ENCODE peak calls at places on chromosomes 13 and 19, in nine cellular contexts. K is stimulated activated CD4-positive, alpha-beta T cell treated with anti-CD3 and anti-CD28 coated beads, Interleukin-2, amount 100 ng/mL, for 24 hours; P is naive B cell; W is body of pancreas; T is NCI-H510A treated with DMSO at 0.1 percent for 48 hours; X is germinal center; U is nephron progenitor cell; S is RWPE1; L is hepatic stellate cell. Y is an unnamed sample.

GRCh38 chr19:13984186-13984585 is 21.9 kb downstream of the RFX1 start:
- DNase-seq in K (no peak), P (no peak), W (no peak), T (no peak), X (no peak), U (no peak), S (no peak), L (no peak), Y (no peak)

GRCh38 chr13:44271031-44271433 is 102.6 kb upstream of the SERP2 start:
- DNase-seq in K (no peak), P (no peak), W (no peak), T (no peak), X (no peak), U (no peak), S (peak; percentile 25), L (no peak), Y (no peak)

GRCh38 chr13:37706041-37706440 is 107.5 kb upstream of the POSTN start:
- DNase-seq in K (no peak), P (no peak), W (no peak), T (no peak), X (no peak), U (no peak), S (no peak), L (no peak), Y (no peak)

GRCh38 chr13:104057851-104058250 is 991.6 kb upstream of the SLC10A2 start:
- DNase-seq in K (no peak), P (no peak), W (no peak), T (no peak), X (no peak), U (no peak), S (no peak), L (no peak), Y (no peak)

GRCh38 chr13:62643799-62644484 is 1228.3 kb upstream of the PCDH20 start:
- DNase-seq in K (no peak), P (no peak), W (no peak), T (no peak), X (no peak), U (no peak), S (no peak), L (no peak), Y (no peak)

GRCh38 chr19:2488942-2489731 is 13.2 kb downstream of the GADD45B start:
- DNase-seq in K (no peak), P (peak; percentile 22), W (peak; percentile 72), T (no peak), X (peak; percentile 34), U (peak; percentile 70), S (no peak), L (peak; percentile 74), Y (peak; percentile 55)

GRCh38 chr19:55461974-55462628 is 659 bp upstream of the ISOC2 start:
- DNase-seq in K (no peak), P (no peak), W (peak; percentile 39), T (peak; percentile 22), X (no peak), U (no peak), S (no peak), L (peak; percentile 70), Y (no peak)

GRCh38 chr19:55112781-55113569 is 4.5 kb downstream of the PPP1R12C start:
- DNase-seq in K (no peak), P (no peak), W (no peak), T (no peak), X (peak; percentile 84), U (no peak), S (no peak), L (no peak), Y (no peak)

GRCh38 chr13:44903596-44903995 is 85.7 kb downstream of the NUFIP1 start:
- DNase-seq in K (no peak), P (no peak), W (peak; percentile 47), T (no peak), X (no peak), U (no peak), S (no peak), L (peak; percentile 33), Y (peak; percentile 61)

GRCh38 chr19:888615-889385 is 4.2 kb downstream of the MED16 start:
- DNase-seq in K (no peak), P (no peak), W (no peak), T (no peak), X (no peak), U (no peak), S (no peak), L (no peak), Y (no peak)

GRCh38 chr19:42606660-42607351 is 12.1 kb upstream of the CEACAM8 start:
- DNase-seq in K (peak; percentile 63), P (peak; percentile 12), W (peak; percentile 94), T (no peak), X (peak; percentile 66), U (peak; percentile 67), S (peak; percentile 68), L (peak; percentile 48), Y (peak; percentile 61)

GRCh38 chr13:48160879-48161278 is 66.0 kb upstream of the MED4 start:
- DNase-seq in K (no peak), P (no peak), W (no peak), T (no peak), X (no peak), U (no peak), S (peak; percentile 35), L (no peak), Y (no peak)

GRCh38 chr19:45848922-45849321 is 14.0 kb downstream of the SYMPK start:
- DNase-seq in K (no peak), P (no peak), W (no peak), T (no peak), X (no peak), U (no peak), S (no peak), L (no peak), Y (no peak)

GRCh38 chr13:46992383-46992952 is 95.6 kb upstream of the HTR2A start:
- DNase-seq in K (no peak), P (no peak), W (no peak), T (no peak), X (no peak), U (no peak), S (peak; percentile 20), L (peak; percentile 6), Y (no peak)

GRCh38 chr19:50500060-50500752 is 10.8 kb downstream of the JOSD2 start:
- DNase-seq in K (no peak), P (no peak), W (no peak), T (no peak), X (no peak), U (peak; percentile 47), S (no peak), L (no peak), Y (no peak)

GRCh38 chr19:45477713-45478453 is 10.1 kb downstream of the FOSB start:
- DNase-seq in K (peak; percentile 42), P (no peak), W (no peak), T (no peak), X (no peak), U (no peak), S (peak; percentile 66), L (no peak), Y (no peak)

GRCh38 chr19:16825312-16826168 is 3.7 kb upstream of the SIN3B start:
- DNase-seq in K (no peak), P (no peak), W (peak; percentile 39), T (peak; percentile 15), X (no peak), U (peak; percentile 31), S (no peak), L (peak; percentile 51), Y (peak; percentile 38)

GRCh38 chr19:7640803-7641202 is 3.9 kb downstream of the STXBP2 start:
- DNase-seq in K (no peak), P (no peak), W (no peak), T (no peak), X (no peak), U (no peak), S (no peak), L (no peak), Y (no peak)

GRCh38 chr19:34134190-34135032 is 37.9 kb upstream of the LSM14A start:
- DNase-seq in K (peak; percentile 93), P (peak; percentile 91), W (peak; percentile 89), T (peak; percentile 75), X (peak; percentile 97), U (peak; percentile 88), S (peak; percentile 81), L (peak; percentile 85), Y (peak; percentile 93)

GRCh38 chr13:97986841-97987240 is 33.4 kb downstream of the IPO5 start:
- DNase-seq in K (no peak), P (peak; percentile 31), W (no peak), T (no peak), X (peak; percentile 38), U (no peak), S (no peak), L (no peak), Y (no peak)

GRCh38 chr13:48043789-48044503 is 6.4 kb downstream of the NUDT15 start:
- DNase-seq in K (no peak), P (no peak), W (no peak), T (no peak), X (no peak), U (no peak), S (no peak), L (peak; percentile 53), Y (no peak)

GRCh38 chr19:41705393-41706174 is 2.8 kb upstream of the CEACAM5 start:
- DNase-seq in K (peak; percentile 42), P (no peak), W (peak; percentile 31), T (no peak), X (no peak), U (peak; percentile 48), S (peak; percentile 26), L (no peak), Y (peak; percentile 59)

GRCh38 chr19:41795031-41795461 is 1.3 kb upstream of the CEACAM3 start:
- DNase-seq in K (peak; percentile 74), P (peak; percentile 53), W (peak; percentile 57), T (peak; percentile 73), X (peak; percentile 41), U (peak; percentile 53), S (no peak), L (no peak), Y (peak; percentile 77)

GRCh38 chr13:102045713-102046112 is 356.1 kb downstream of the FGF14 start:
- DNase-seq in K (no peak), P (no peak), W (no peak), T (no peak), X (no peak), U (peak; percentile 54), S (no peak), L (no peak), Y (no peak)

GRCh38 chr13:114142640-114143490 is 10.4 kb upstream of the RASA3 start:
- DNase-seq in K (peak; percentile 57), P (peak; percentile 58), W (peak; percentile 81), T (peak; percentile 83), X (no peak), U (no peak), S (no peak), L (no peak), Y (peak; percentile 69)

GRCh38 chr19:46958542-46958941 is 61.1 kb upstream of the NPAS1 start:
- DNase-seq in K (no peak), P (no peak), W (no peak), T (no peak), X (no peak), U (no peak), S (no peak), L (no peak), Y (no peak)

GRCh38 chr13:48976677-48977625 is 1.2 kb downstream of the FNDC3A start:
- DNase-seq in K (no peak), P (no peak), W (no peak), T (peak; percentile 15), X (no peak), U (no peak), S (no peak), L (no peak), Y (peak; percentile 81)

GRCh38 chr19:46469541-46470185 is 1.7 kb downstream of the PNMA8A start:
- DNase-seq in K (no peak), P (no peak), W (no peak), T (no peak), X (no peak), U (no peak), S (no peak), L (no peak), Y (no peak)

GRCh38 chr13:73880365-73880764 is 253.8 kb downstream of the KLF12 start:
- DNase-seq in K (no peak), P (no peak), W (no peak), T (no peak), X (no peak), U (no peak), S (no peak), L (no peak), Y (no peak)

GRCh38 chr19:29501816-29502580 is 23.8 kb upstream of the VSTM2B start:
- DNase-seq in K (no peak), P (no peak), W (no peak), T (no peak), X (no peak), U (no peak), S (no peak), L (no peak), Y (no peak)

GRCh38 chr19:33064778-33065550 is at the start of gene RHPN2:
- DNase-seq in K (peak; percentile 60), P (peak; percentile 33), W (peak; percentile 62), T (peak; percentile 71), X (peak; percentile 78), U (peak; percentile 80), S (peak; percentile 74), L (peak; percentile 82), Y (peak; percentile 86)

Y was measured in colonic mucosa.